ENCODE peak calls at places on chromosomes 6 and 20, in four cellular contexts. One of them, this sample, is unnamed.

GRCh38 chr6:166926748-166927147 is 29.6 kb downstream of the RNASET2 start:
- DNase-seq in pancreas: no peak
- DNase-seq in right lobe of liver: no peak
- DNase-seq in choroid plexus epithelial cell: no peak
- DNase-seq in this sample: no peak

GRCh38 chr20:23049201-23049932 is at the start of gene THBD:
- DNase-seq in choroid plexus epithelial cell: peak; percentile 45
- DNase-seq in pancreas: peak; percentile 71
- DNase-seq in right lobe of liver: no peak
- DNase-seq in this sample: no peak

GRCh38 chr6:3293271-3294155 is 34.8 kb downstream of the PSMG4 start:
- DNase-seq in right lobe of liver: peak; percentile 40
- DNase-seq in choroid plexus epithelial cell: no peak
- DNase-seq in pancreas: peak; percentile 32
- DNase-seq in this sample: no peak

GRCh38 chr20:35318502-35319157 is 26.4 kb upstream of the FAM83C start:
- DNase-seq in choroid plexus epithelial cell: peak; percentile 88
- DNase-seq in right lobe of liver: no peak
- DNase-seq in pancreas: no peak
- DNase-seq in this sample: no peak

GRCh38 chr6:57307850-57308249 is 9.6 kb upstream of the PRIM2 start:
- DNase-seq in choroid plexus epithelial cell: no peak
- DNase-seq in right lobe of liver: no peak
- DNase-seq in pancreas: no peak
- DNase-seq in this sample: no peak

GRCh38 chr6:161618816-161619454 is 345.1 kb upstream of the AGPAT4 start:
- DNase-seq in pancreas: no peak
- DNase-seq in right lobe of liver: peak; percentile 75
- DNase-seq in choroid plexus epithelial cell: peak; percentile 63
- DNase-seq in this sample: no peak

GRCh38 chr20:50260480-50261221 is 70.0 kb downstream of the CEBPB start:
- DNase-seq in pancreas: no peak
- DNase-seq in choroid plexus epithelial cell: no peak
- DNase-seq in right lobe of liver: peak; percentile 55
- DNase-seq in this sample: no peak

GRCh38 chr6:109001554-109001953 is 93.1 kb downstream of the SESN1 start:
- DNase-seq in right lobe of liver: no peak
- DNase-seq in choroid plexus epithelial cell: peak; percentile 22
- DNase-seq in pancreas: no peak
- DNase-seq in this sample: no peak

GRCh38 chr6:161480416-161481165 is 206.7 kb upstream of the AGPAT4 start:
- DNase-seq in pancreas: no peak
- DNase-seq in right lobe of liver: no peak
- DNase-seq in choroid plexus epithelial cell: no peak
- DNase-seq in this sample: no peak

GRCh38 chr6:27250955-27251671 is 3.6 kb downstream of the PRSS16 start:
- DNase-seq in pancreas: peak; percentile 90
- DNase-seq in right lobe of liver: no peak
- DNase-seq in choroid plexus epithelial cell: peak; percentile 41
- DNase-seq in this sample: no peak

GRCh38 chr20:5691918-5692618 is 58.1 kb upstream of the SHLD1 start:
- DNase-seq in pancreas: no peak
- DNase-seq in choroid plexus epithelial cell: no peak
- DNase-seq in right lobe of liver: no peak
- DNase-seq in this sample: no peak

DNA sequence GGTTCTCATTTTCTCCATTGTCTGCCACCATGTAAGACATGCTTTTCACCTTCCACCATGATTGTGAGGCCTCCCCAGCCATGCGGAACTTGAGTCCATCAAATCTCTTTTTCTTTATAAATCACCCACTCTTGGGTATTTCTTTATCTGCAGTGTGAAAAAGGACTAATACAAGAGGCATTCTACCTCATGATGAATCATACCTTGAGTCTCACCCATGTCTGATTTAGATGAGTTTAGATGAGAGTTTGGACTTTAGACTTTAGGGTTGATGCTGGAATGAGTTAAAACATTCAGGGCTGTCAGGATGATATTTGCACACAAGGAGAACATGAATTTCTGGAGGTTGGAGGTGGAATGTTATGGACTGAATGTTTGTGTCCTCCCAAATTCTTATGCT is 545.6 kb downstream of the C6orf118 start:
- DNase-seq in right lobe of liver: no peak
- DNase-seq in pancreas: no peak
- DNase-seq in choroid plexus epithelial cell: no peak
- DNase-seq in this sample: no peak
- TF ChIP-seq CTCF in right lobe of liver: no peak
- TF ChIP-seq CTCF in pancreas: no peak
- TF ChIP-seq CTCF in choroid plexus epithelial cell: no peak
- TF ChIP-seq CTCF in this sample: no peak

GRCh38 chr20:34109442-34109841 is 2.6 kb downstream of the EIF2S2 start:
- DNase-seq in choroid plexus epithelial cell: no peak
- DNase-seq in pancreas: no peak
- DNase-seq in right lobe of liver: no peak
- DNase-seq in this sample: no peak
- TF ChIP-seq CTCF in choroid plexus epithelial cell: no peak
- TF ChIP-seq CTCF in pancreas: no peak
- TF ChIP-seq CTCF in right lobe of liver: no peak
- TF ChIP-seq CTCF in this sample: no peak

GRCh38 chr20:48949304-48950170 is 28.0 kb downstream of the ARFGEF2 start:
- DNase-seq in choroid plexus epithelial cell: no peak
- DNase-seq in right lobe of liver: no peak
- DNase-seq in pancreas: no peak
- DNase-seq in this sample: no peak
- TF ChIP-seq CTCF in choroid plexus epithelial cell: no peak
- TF ChIP-seq CTCF in right lobe of liver: no peak
- TF ChIP-seq CTCF in pancreas: no peak
- TF ChIP-seq CTCF in this sample: no peak

DNA sequence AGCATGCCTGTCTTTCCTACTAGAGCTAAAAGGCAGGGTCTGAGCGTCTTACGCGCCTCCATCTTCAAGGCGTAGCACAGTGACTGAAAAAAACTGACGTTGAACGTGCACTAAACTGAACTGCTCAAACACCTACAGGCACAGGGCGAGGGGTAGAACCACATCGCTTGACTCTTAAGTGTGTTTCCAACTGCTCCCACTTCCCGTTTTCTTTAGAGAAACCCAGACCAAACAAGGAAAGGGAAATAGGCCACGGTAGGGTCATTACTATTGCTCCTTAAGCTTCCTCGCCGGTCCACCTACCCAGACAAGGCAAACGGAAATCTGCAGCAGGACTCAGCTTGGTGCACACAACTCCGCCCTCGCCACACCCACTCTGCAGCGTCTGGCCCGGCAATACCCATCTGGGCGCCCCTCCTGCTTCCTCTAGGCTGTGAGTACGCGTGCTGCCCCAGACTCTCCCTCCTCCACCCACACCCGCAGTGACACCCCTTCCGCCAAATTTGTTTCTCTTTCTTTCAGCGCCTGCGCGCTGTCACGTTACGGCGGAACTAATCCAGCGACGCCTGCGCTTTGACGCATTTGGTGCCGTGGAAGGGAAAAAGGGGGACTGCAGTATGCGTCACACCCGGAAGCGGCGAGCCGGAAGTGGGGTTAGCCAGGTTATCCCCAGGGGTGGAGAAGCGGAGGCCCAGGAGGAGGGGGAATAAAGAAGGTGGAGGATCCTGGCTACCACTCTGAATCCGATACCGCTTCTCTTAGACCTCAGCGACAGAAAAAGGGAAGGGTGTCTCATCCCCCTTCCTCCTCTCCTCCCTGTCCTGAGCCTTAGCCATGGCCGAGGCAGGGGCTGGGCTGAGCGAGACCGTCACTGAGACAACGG is at the start of gene PPP1R11:
- DNase-seq in pancreas: peak; percentile 94
- DNase-seq in choroid plexus epithelial cell: peak; percentile 99
- DNase-seq in right lobe of liver: peak; percentile 99
- DNase-seq in this sample: peak; percentile 97
- TF ChIP-seq CTCF in pancreas: no peak
- TF ChIP-seq CTCF in choroid plexus epithelial cell: no peak
- TF ChIP-seq CTCF in right lobe of liver: no peak
- TF ChIP-seq CTCF in this sample: no peak

GRCh38 chr20:52749020-52749419 is 223.1 kb upstream of the TSHZ2 start:
- DNase-seq in pancreas: no peak
- DNase-seq in right lobe of liver: no peak
- DNase-seq in choroid plexus epithelial cell: no peak
- DNase-seq in this sample: no peak

GRCh38 chr20:52746190-52746589 is 226.0 kb upstream of the TSHZ2 start:
- DNase-seq in right lobe of liver: no peak
- DNase-seq in pancreas: no peak
- DNase-seq in choroid plexus epithelial cell: no peak
- DNase-seq in this sample: no peak

GRCh38 chr20:52748235-52748950 is 223.8 kb upstream of the TSHZ2 start:
- DNase-seq in choroid plexus epithelial cell: no peak
- DNase-seq in pancreas: no peak
- DNase-seq in right lobe of liver: no peak
- DNase-seq in this sample: no peak

GRCh38 chr20:52746768-52747167 is 225.4 kb upstream of the TSHZ2 start:
- DNase-seq in right lobe of liver: no peak
- DNase-seq in pancreas: no peak
- DNase-seq in choroid plexus epithelial cell: no peak
- DNase-seq in this sample: no peak

GRCh38 chr20:52747736-52748135 is 224.4 kb upstream of the TSHZ2 start:
- DNase-seq in choroid plexus epithelial cell: no peak
- DNase-seq in right lobe of liver: no peak
- DNase-seq in pancreas: no peak
- DNase-seq in this sample: no peak
- TF ChIP-seq CTCF in choroid plexus epithelial cell: no peak
- TF ChIP-seq CTCF in right lobe of liver: peak; percentile 50
- TF ChIP-seq CTCF in pancreas: no peak
- TF ChIP-seq CTCF in this sample: no peak

This sample was measured in natural killer cell.